ENCODE peak calls at places on chromosome 19, in nine cellular contexts. I is NCI-H2081; W is AG08395; D is ecto neural progenitor cell; G is A172; R is H1; H is stimulated activated CD4-positive, alpha-beta T cell treated with anti-CD3 and anti-CD28 coated beads, Interleukin-2, amount 100 ng/mL, for 24 hours; M is stimulated activated naive CD4-positive, alpha-beta T cell treated with Interleukin-2 at 50 U/mL for 16 hours; N is uterus. Z is an unnamed sample.

GRCh38 chr19:12834976-12835757 is 788 bp upstream of the RTBDN start:
- DNase-seq in I (no peak), W (peak; percentile 49), D (peak; percentile 67), G (no peak), R (peak; percentile 88), H (no peak), M (no peak), N (no peak), Z (peak; percentile 53)

GRCh38 chr19:1513492-1514294 is 874 bp upstream of the ADAMTSL5 start:
- DNase-seq in I (no peak), W (peak; percentile 82), D (no peak), G (peak; percentile 63), R (peak; percentile 82), H (peak; percentile 76), M (peak; percentile 60), N (peak; percentile 42), Z (no peak)

GRCh38 chr19:35098413-35099049 is 17.1 kb upstream of the FXYD3 start:
- DNase-seq in I (no peak), W (peak; percentile 32), D (no peak), G (no peak), R (no peak), H (no peak), M (no peak), N (no peak), Z (no peak)

GRCh38 chr19:55070755-55071502 is 4.7 kb upstream of the EPS8L1 start:
- DNase-seq in I (no peak), W (peak; percentile 74), D (no peak), G (peak; percentile 98), R (no peak), H (no peak), M (no peak), N (no peak), Z (no peak)

GRCh38 chr19:32464279-32464678 is 58.7 kb downstream of the DPY19L3 start:
- DNase-seq in I (peak; percentile 8), W (peak; percentile 18), D (no peak), G (peak; percentile 17), R (no peak), H (no peak), M (no peak), N (no peak), Z (no peak)

GRCh38 chr19:42129399-42130253 is 2.6 kb downstream of the POU2F2 start:
- DNase-seq in I (no peak), W (peak; percentile 82), D (no peak), G (no peak), R (no peak), H (no peak), M (no peak), N (no peak), Z (no peak)

GRCh38 chr19:55492362-55492944 is 4.2 kb downstream of the SSC5D start:
- DNase-seq in I (peak; percentile 71), W (no peak), D (no peak), G (no peak), R (no peak), H (no peak), M (no peak), N (peak; percentile 54), Z (no peak)

GRCh38 chr19:8935460-8935859 is 74.7 kb downstream of the MUC16 start:
- DNase-seq in I (no peak), W (no peak), D (no peak), G (peak; percentile 36), R (no peak), H (no peak), M (no peak), N (no peak), Z (no peak)

GRCh38 chr19:33214621-33215020 is 11.0 kb downstream of the SLC7A10 start:
- DNase-seq in I (no peak), W (peak; percentile 57), D (peak; percentile 72), G (peak; percentile 18), R (no peak), H (no peak), M (no peak), N (no peak), Z (peak; percentile 56)